ENCODE peak calls at places on chromosomes 16 and 17, in ten cellular contexts. K, N, M, X, R, Z, H, U, E and S are unnamed samples.

GRCh38 chr17:39352511-39352910 is 48.9 kb downstream of the FBXL20 start:
- DNase-seq in K (no peak), N (no peak), M (no peak), X (no peak), R (no peak), Z (no peak), H (no peak), U (no peak), E (no peak), S (no peak)

GRCh38 chr17:74992223-74992622 is 4.8 kb downstream of the CDR2L start:
- DNase-seq in K (no peak), N (no peak), M (peak; percentile 16), X (no peak), R (peak; percentile 31), Z (no peak), H (no peak), U (no peak), E (no peak), S (no peak)

GRCh38 chr16:2056077-2056476 is 8.3 kb downstream of the TSC2 start:
- DNase-seq in K (no peak), N (no peak), M (no peak), X (no peak), R (no peak), Z (peak; percentile 35), H (peak; percentile 41), U (no peak), E (peak; percentile 45), S (no peak)

GRCh38 chr16:57646388-57647039 is 18.1 kb downstream of the ADGRG1 start:
- DNase-seq in K (no peak), N (no peak), M (no peak), X (no peak), R (no peak), Z (no peak), H (no peak), U (no peak), E (no peak), S (no peak)

GRCh38 chr16:47565454-47565853 is 104.3 kb downstream of the PHKB start:
- DNase-seq in K (peak; percentile 5), N (peak; percentile 25), M (peak; percentile 74), X (no peak), R (no peak), Z (peak; percentile 81), H (peak; percentile 70), U (peak; percentile 74), E (peak; percentile 84), S (peak; percentile 52)

GRCh38 chr17:43665038-43665386 is 3.3 kb upstream of the MEOX1 start:
- DNase-seq in K (no peak), N (no peak), M (no peak), X (no peak), R (peak; percentile 33), Z (no peak), H (no peak), U (no peak), E (no peak), S (no peak)

GRCh38 chr16:878071-878784 is 77.7 kb upstream of the GNG13 start:
- DNase-seq in K (no peak), N (no peak), M (no peak), X (no peak), R (no peak), Z (no peak), H (no peak), U (peak; percentile 49), E (no peak), S (no peak)

GRCh38 chr17:75482098-75482943 is 25.9 kb downstream of the TMEM94 start:
- DNase-seq in K (no peak), N (no peak), M (no peak), X (no peak), R (no peak), Z (no peak), H (no peak), U (no peak), E (no peak), S (no peak)

GRCh38 chr17:76023900-76024237 is 3.2 kb downstream of the EVPL start:
- DNase-seq in K (no peak), N (no peak), M (no peak), X (no peak), R (no peak), Z (no peak), H (no peak), U (no peak), E (no peak), S (no peak)

GRCh38 chr16:75306102-75306762 is 54.8 kb upstream of the BCAR1 start:
- DNase-seq in K (no peak), N (peak; percentile 63), M (peak; percentile 63), X (no peak), R (no peak), Z (peak; percentile 24), H (no peak), U (no peak), E (no peak), S (peak; percentile 41)

GRCh38 chr17:82333279-82334171 is at the start of gene SECTM1:
- DNase-seq in K (no peak), N (peak; percentile 68), M (peak; percentile 56), X (no peak), R (peak; percentile 29), Z (peak; percentile 34), H (peak; percentile 15), U (peak; percentile 56), E (peak; percentile 38), S (no peak)

GRCh38 chr17:7217113-7217987 is 2.3 kb downstream of the DLG4 start:
- DNase-seq in K (no peak), N (no peak), M (peak; percentile 63), X (no peak), R (no peak), Z (peak; percentile 73), H (peak; percentile 85), U (peak; percentile 93), E (peak; percentile 81), S (peak; percentile 81)

GRCh38 chr17:7218166-7218565 is 1.5 kb downstream of the DLG4 start:
- DNase-seq in K (no peak), N (no peak), M (no peak), X (no peak), R (no peak), Z (no peak), H (no peak), U (peak; percentile 12), E (no peak), S (no peak)

GRCh38 chr17:7215652-7216139 is 3.9 kb downstream of the DLG4 start:
- DNase-seq in K (no peak), N (no peak), M (no peak), X (no peak), R (no peak), Z (no peak), H (no peak), U (peak; percentile 54), E (no peak), S (no peak)

GRCh38 chr17:7215136-7215638 is 4.4 kb downstream of the DLG4 start:
- DNase-seq in K (no peak), N (no peak), M (no peak), X (no peak), R (no peak), Z (no peak), H (no peak), U (no peak), E (no peak), S (no peak)

DNA sequence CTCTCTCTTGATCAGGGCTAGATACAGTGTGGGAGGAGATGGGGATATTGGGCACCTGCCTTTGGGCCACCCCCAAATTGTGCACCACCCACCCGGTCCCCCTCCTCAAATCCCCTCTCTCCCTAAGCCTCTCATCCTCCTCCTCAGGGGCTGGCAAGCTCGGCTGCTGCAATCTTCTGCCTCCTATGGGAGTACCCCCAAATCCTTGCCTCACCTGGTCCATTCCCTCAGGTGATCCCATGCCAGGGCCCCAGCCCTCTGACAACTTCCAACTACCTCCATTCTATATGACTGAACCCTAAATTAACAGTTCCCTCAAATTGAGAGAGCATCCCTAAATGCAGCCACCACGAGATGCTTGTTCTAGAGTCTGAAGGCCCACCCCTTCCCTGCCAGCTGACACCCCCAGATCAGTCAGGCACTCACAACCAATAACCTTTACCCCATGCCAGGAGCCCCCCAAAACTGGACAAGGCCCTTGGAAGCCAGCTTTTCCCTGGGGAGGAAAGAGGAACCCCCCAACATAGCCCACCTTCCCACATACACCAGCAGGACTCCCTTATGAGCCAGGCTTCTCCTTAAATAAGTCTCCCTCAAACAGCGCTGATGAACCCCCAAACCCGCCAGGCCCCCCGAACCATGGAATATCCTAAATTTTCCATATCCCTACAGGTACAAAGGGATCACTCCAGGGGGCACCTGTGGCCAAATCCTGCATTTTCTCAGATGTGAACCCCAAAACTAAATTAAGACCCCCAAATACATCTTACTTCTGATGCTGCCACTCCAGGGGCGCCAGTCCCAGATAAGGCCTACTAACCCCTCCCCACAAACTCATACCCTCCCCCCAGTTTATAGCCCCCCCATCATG is 3.2 kb downstream of the DLG4 start:
- DNase-seq in K (no peak), N (no peak), M (no peak), X (no peak), R (no peak), Z (no peak), H (no peak), U (peak; percentile 15), E (no peak), S (no peak)
- H3K4me3 ChIP-seq in K (peak overlapping the region; percentile 77), N (peak overlapping the region; percentile 16), M (no peak overlapping the region), X (peak overlapping the region; percentile 74), R (no peak overlapping the region), Z (peak overlapping the region; percentile 63), H (peak overlapping the region; percentile 64), U (peak overlapping the region; percentile 73), E (peak overlapping the region; percentile 61), S (peak overlapping the region; percentile 71)

GRCh38 chr16:70454221-70455034 is at the start of gene FCSK:
- DNase-seq in K (no peak), N (peak; percentile 67), M (peak; percentile 86), X (no peak), R (peak; percentile 67), Z (peak; percentile 63), H (peak; percentile 64), U (peak; percentile 76), E (peak; percentile 78), S (peak; percentile 73)
- TF ChIP-seq CTCF in K (no peak), N (no peak), M (no peak), X (peak; percentile 4), R (no peak), Z (no peak), H (no peak), U (peak; percentile 24), E (no peak), S (no peak)

GRCh38 chr17:60752873-60753577 is 75.4 kb downstream of the BCAS3 start:
- DNase-seq in K (no peak), N (no peak), M (no peak), X (no peak), R (no peak), Z (no peak), H (no peak), U (no peak), E (no peak), S (no peak)
- H3K4me3 ChIP-seq in K (no peak overlapping the region), N (no peak overlapping the region), M (no peak overlapping the region), X (no peak overlapping the region), R (no peak overlapping the region), Z (no peak overlapping the region), H (no peak overlapping the region), U (no peak overlapping the region), E (no peak overlapping the region), S (no peak overlapping the region)

GRCh38 chr16:63787014-63787413 is 1334.8 kb downstream of the CDH11 start:
- DNase-seq in K (no peak), N (no peak), M (no peak), X (no peak), R (no peak), Z (peak; percentile 21), H (peak; percentile 6), U (no peak), E (peak; percentile 2), S (peak; percentile 0)

DNA sequence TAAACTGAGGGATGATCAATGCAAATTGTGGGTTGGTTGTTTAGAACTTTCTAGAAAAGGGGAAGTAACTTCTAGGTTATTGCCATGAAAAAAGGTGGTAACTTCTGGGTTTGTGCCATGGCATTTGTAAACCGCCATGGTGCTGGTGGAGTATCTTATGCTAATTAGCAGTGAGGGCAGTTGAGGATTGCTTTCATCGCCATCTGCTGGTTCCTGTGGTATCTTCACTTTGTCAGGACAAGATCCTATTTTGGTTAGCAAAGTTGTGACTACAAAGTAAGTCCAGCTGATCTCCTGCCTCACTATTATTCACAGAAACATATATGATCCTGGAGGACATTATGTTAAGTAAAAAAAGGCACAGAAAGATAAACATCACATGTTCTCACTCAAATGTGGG is 1332.3 kb downstream of the CDH11 start:
- DNase-seq in K (no peak), N (no peak), M (no peak), X (no peak), R (no peak), Z (no peak), H (peak; percentile 2), U (peak; percentile 26), E (peak; percentile 29), S (no peak)
- TF ChIP-seq CTCF in K (no peak), N (no peak), M (no peak), X (peak; percentile 10), R (no peak), Z (no peak), H (peak; percentile 5), U (peak; percentile 27), E (peak; percentile 16), S (no peak)